ENCODE peak calls at places on chromosomes 11 and 22, in seven cellular contexts. Y is fibroblast of lung, I is cardiac fibroblast, R is IMR-90, Q is fibroblast of the aortic adventitia, X is HCT116, S is A673. L is an unnamed sample.

GRCh38 chr11:46529086-46529905 is 64.5 kb downstream of the AMBRA1 start:
- DNase-seq in Y (peak), R (peak), S (peak), X (peak), Q (peak), I (peak), L (peak)

GRCh38 chr11:31240340-31240904 is 129.1 kb downstream of the DCDC1 start:
- DNase-seq in Y (peak), S (peak), Q (peak), I (peak), X (peak), R (peak), L (no peak)

GRCh38 chr22:41517172-41518047 is 26.9 kb downstream of the POLR3H start:
- DNase-seq in S (peak), I (peak), Q (peak), Y (no peak), R (peak), X (no peak), L (no peak)

GRCh38 chr11:108670381-108670930 is 5.6 kb downstream of the DDX10 start:
- DNase-seq in X (no peak), Y (no peak), S (peak), R (no peak), Q (no peak), I (no peak), L (no peak)

GRCh38 chr22:17612057-17612456 is 16.5 kb downstream of the ATP6V1E1 start:
- DNase-seq in S (no peak), Q (no peak), X (no peak), Y (no peak), R (peak), I (no peak), L (no peak)

GRCh38 chr22:35554297-35554845 is 13.7 kb downstream of the RASD2 start:
- DNase-seq in R (no peak), I (no peak), X (no peak), Q (no peak), Y (peak), S (no peak), L (no peak)

GRCh38 chr22:41780714-41781507 is 19.6 kb upstream of the CCDC134 start:
- DNase-seq in Y (peak), X (no peak), I (peak), R (peak), S (no peak), Q (peak), L (peak)

GRCh38 chr22:27262371-27262770 is 539.2 kb downstream of the MN1 start:
- DNase-seq in X (no peak), Q (no peak), I (no peak), S (no peak), R (no peak), Y (peak), L (no peak)

GRCh38 chr11:62543680-62544444 is 2.7 kb downstream of the AHNAK start:
- DNase-seq in S (no peak), R (no peak), Q (peak), Y (no peak), X (no peak), I (no peak), L (no peak)

GRCh38 chr11:50214376-50214775 is 181.7 kb downstream of the OR4C45 start:
- DNase-seq in R (no peak), X (no peak), Q (no peak), Y (no peak), S (no peak), I (no peak), L (no peak)

GRCh38 chr11:25094085-25094802 is 597.4 kb downstream of the LUZP2 start:
- DNase-seq in R (no peak), I (no peak), S (no peak), Q (no peak), Y (no peak), X (no peak), L (peak)

GRCh38 chr11:2204361-2205213 is 33.0 kb upstream of the TH start:
- DNase-seq in Y (no peak), I (no peak), Q (no peak), X (no peak), R (no peak), S (no peak), L (peak)

DNA sequence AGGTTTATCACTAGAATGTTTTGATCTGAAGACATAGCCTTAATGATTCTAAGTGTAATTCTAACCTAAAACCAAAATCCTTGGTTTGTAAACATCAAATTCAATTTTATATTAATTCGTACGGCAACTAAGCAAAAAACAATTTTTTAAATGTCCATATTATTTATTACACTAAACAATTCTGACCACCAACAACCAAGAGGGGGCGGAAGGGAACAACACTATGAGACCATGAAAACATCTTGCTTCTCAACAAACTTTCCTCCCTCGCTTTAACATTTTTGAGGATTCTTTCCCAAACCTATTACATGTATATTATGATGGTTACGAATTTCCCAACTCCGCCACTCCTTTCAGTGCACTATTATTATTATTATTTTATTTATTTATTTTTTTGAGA is 6.5 kb upstream of the UCP2 start:
- DNase-seq in I (no peak), Q (no peak), R (no peak), X (no peak), Y (no peak), S (no peak), L (no peak)
- TF ChIP-seq CTCF in I (no peak), Q (no peak), R (no peak), X (no peak), Y (no peak), S (peak), L (no peak)

DNA sequence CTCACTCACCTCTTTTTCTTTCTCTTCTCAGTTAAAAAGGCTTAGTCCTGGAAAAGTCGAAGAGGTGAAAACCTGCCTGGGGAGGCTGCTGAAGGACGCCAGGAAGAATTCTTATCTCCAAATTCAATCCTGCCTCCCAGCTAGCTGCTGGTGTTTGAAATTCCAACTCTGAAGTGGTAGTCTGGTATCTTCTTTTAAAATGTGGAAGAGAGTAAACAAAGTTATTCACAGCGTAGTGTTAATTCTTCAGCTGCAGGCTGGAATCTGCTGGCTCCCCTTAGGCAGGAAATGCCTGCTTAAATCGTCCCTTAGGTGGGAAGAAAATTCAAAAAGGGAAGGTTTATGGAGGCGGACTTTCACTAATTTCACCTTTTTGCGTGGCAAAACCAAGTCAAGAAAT is 439.0 kb upstream of the CCDC90B start:
- DNase-seq in S (peak), R (no peak), I (no peak), X (no peak), Y (peak), Q (no peak), L (no peak)
- H3K4me3 ChIP-seq in S (peak), R (no peak), I (no peak), X (no peak), Y (no peak), Q (no peak), L (peak)

GRCh38 chr11:114774599-114775365 is 96.5 kb downstream of the NXPE2 start:
- DNase-seq in Y (peak), Q (no peak), X (peak), R (peak), S (peak), I (peak), L (no peak)
- TF ChIP-seq CTCF in Y (peak), Q (no peak), X (peak), R (peak), S (peak), I (peak), L (peak)

DNA sequence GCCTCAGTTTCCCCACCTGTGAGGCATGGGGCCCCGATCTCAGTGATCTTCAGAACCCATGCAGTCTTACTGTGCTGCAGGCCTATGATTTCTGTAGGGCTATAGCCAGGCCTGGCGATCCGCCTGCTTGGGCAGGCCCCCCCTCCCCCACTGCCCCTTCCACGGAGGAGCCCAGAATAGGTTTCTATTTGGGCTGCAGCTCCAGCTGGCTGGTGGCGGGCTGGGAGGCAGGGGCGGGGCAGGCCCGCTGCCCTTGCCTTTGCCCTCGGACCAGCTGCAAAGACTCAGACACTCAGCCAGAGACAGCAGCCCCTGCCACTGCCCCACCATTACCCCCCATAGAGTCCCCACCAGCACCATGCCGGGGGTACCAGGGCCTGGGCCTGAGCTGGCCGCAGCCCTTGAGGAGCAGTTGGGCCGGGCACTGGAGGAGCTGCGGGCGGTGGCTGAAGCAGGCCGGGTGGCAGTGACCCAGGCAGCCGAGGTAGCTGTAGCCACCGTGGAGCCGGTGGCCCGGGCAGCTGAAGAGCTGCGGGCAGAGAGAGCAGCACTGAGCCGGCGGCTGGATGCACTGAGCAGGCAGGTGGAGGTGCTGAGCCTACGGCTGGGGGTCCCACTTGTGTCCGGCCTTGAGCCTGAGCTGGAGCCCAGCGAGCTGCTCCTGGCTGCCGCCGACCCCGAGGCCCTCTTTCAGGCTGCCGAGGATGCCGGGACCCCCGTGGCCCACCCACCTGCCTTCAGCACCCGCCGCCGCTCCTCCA is 12.2 kb downstream of the SMTN start:
- DNase-seq in I (no peak), Q (no peak), X (no peak), Y (no peak), R (no peak), S (no peak), L (no peak)
- H3K4me3 ChIP-seq in I (no peak), Q (no peak), X (no peak), Y (no peak), R (no peak), S (no peak), L (no peak)

DNA sequence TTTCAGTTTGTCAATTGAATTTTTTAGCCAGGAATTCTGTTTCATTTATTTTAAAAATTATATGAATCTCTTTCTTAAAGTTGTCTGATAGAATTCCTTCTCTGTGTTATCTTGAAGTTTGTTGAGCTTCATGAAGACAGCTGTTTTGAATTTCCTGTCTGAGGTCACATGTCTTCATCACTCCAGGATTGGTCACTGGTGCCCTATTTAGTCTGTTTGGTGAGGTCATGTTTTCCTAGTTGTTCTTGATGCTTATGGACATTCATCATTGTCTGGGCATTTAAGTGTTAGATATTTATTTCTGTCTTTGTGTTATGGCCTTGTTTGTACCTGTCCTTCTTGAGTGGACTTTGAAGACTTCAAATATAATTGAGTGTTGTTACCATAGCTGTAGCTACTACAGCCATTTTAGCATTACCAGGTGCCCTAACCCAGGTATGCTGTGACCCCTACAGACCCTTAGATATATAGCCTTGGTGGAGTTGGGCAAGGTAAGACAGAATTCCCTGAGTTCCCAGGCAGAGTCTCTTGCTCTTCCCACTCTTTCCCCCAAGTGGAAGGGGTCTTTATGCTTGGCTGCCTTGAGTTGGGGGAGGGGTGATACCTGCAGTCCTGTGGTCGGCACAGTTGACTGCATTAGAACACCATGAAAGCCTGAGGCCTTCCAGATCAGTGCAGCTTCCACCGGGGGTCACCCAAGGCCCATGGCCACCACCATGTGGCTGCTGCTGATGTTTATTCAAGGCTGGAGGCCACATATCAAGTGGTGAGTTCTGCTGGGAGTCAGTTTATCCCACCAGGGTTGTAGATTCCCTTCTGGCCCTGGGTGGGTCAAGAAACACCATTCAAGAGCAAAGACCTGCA is 229.6 kb downstream of the DYNC2H1 start:
- DNase-seq in Q (peak), X (no peak), Y (peak), S (peak), R (peak), I (peak), L (no peak)
- TF ChIP-seq CTCF in Q (no peak), X (peak), Y (no peak), S (peak), R (peak), I (no peak), L (no peak)

DNA sequence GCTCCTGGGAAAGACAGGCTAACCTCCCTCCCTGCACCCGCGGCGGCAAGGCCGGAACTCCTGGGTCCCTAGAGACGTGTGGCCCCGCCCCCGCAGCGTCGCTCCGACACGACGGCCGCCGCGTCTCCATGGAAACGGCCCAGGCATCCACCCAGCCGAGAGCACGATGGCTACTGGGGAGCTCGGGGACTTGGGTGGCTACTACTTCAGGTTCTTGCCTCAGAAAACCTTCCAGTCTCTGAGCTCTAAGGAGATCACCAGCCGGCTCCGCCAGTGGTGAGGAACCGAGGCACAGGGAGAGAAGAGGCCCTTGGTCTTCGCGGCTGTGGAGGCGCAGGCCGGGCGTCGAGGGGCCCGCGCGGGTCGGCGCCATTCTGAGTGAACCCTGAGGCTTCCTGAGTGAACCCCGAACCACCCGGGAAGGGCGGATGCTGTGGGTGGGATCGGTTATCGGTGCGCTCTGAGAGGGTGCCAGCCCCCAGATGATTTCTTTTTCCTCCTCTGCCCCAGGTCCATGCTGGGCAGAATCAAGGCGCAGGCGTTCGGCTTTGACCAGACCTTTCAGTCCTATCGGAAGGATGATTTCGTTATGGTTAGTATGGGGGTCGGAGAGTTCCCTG is at the start of gene CFAP300:
- DNase-seq in I (peak), Y (peak), S (peak), Q (peak), R (peak), X (no peak), L (peak)
- H3K4me3 ChIP-seq in I (peak), Y (peak), S (peak), Q (peak), R (peak), X (no peak), L (peak)

DNA sequence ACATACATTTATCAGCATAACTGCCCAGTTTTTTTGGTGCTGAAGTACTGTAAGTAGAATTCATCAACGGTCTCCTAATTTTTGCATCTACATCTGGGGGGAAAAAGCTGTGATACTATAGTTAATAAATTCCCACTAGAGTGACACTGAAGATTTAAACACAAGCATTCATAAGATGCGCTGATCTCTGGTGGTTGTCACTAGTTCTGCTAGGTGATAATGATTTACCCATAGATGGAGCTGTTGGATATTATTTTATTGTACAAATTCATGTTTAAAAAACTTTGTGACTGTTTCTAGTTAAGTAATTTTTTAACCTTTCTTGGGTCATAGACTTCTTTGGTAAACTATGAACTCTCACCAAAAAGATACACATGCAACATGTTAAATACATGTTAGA is 106.6 kb downstream of the EMSY start:
- DNase-seq in S (no peak), I (peak), R (no peak), Q (peak), Y (no peak), X (no peak), L (no peak)
- TF ChIP-seq CTCF in S (peak), I (peak), R (peak), Q (peak), Y (no peak), X (peak), L (peak)

GRCh38 chr11:134254433-134254832 is 1.1 kb downstream of the ACAD8 start:
- DNase-seq in Y (no peak), R (no peak), I (no peak), X (no peak), S (no peak), Q (no peak), L (no peak)
- H3K4me3 ChIP-seq in Y (peak), R (peak), I (no peak), X (peak), S (peak), Q (peak), L (peak)

GRCh38 chr22:44670220-44670983 is 31.6 kb upstream of the PRR5 start:
- DNase-seq in X (no peak), R (no peak), I (no peak), S (no peak), Q (no peak), Y (no peak), L (no peak)

GRCh38 chr22:44667829-44668189 is 34.2 kb upstream of the PRR5 start:
- DNase-seq in I (no peak), R (no peak), Y (no peak), X (no peak), Q (no peak), S (no peak), L (no peak)

GRCh38 chr22:44668886-44669724 is 32.9 kb upstream of the PRR5 start:
- DNase-seq in Y (no peak), S (no peak), I (no peak), R (no peak), X (no peak), Q (no peak), L (no peak)

GRCh38 chr22:44668190-44668885 is 33.7 kb upstream of the PRR5 start:
- DNase-seq in Q (no peak), S (no peak), I (no peak), X (no peak), Y (no peak), R (no peak), L (no peak)

DNA sequence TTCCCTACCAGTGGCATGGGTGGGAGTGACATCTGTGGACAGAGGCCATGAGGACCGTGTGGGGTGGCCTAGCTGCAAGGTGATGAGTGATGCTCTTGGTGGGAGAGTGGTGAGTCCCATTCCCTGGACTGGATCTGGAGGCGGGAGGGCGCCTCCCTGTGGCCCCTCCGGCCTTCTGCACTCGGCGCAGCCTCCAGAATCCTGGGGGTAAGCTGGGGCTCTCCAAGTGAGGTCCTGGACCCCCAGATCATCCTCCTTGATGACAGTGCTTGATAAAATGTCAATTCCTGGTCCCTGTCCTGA is 32.3 kb upstream of the PRR5 start:
- DNase-seq in I (no peak), Y (no peak), Q (no peak), S (no peak), X (no peak), R (peak), L (no peak)
- TF ChIP-seq CTCF in I (peak), Y (peak), Q (peak), S (peak), X (no peak), R (peak), L (peak)